ENCODE peak calls at places on chromosomes 5 and 9, in eight cellular contexts. G is cortex of kidney; F is Calu3; P is left ventricle myocardium superior; Q is SHP77; U is activated T-helper 2 cell treated with anti-CD3 and anti-CD28 coated beads, Interferon-gamma antibody, Interleukin-2, Interleukin-4, amounts not matched to agents 10 μg/mL and 5 μg/mL and 100 μg/mL, durations not matched to agents 14 hours and 24 hours and 36 hours; L is activated naive CD4-positive, alpha-beta T cell treated with anti-CD3 and anti-CD28 coated beads, Interleukin-2, amount 10 ng/mL, durations not matched to agents 7 days and 5 days; Z is mucosa of gallbladder. B is an unnamed sample.

GRCh38 chr5:106386287-106386686 is 1284.5 kb downstream of the EFNA5 start:
- DNase-seq in U (no peak), L (no peak), P (no peak), G (no peak), Z (no peak), F (no peak), Q (no peak), B (no peak)

GRCh38 chr5:107470007-107470582 is 200.6 kb downstream of the EFNA5 start:
- DNase-seq in L (no peak), G (no peak), F (no peak), Z (no peak), Q (no peak), U (no peak), P (no peak), B (no peak)

GRCh38 chr9:68515304-68516017 is 25.2 kb downstream of the TMEM252 start:
- DNase-seq in G (no peak), F (no peak), U (no peak), Z (no peak), P (no peak), Q (no peak), L (no peak), B (no peak)

GRCh38 chr9:38205279-38205678 is 136.3 kb upstream of the SHB start:
- DNase-seq in L (no peak), P (no peak), U (no peak), Z (no peak), F (no peak), G (no peak), Q (no peak), B (no peak)

GRCh38 chr9:76912631-76913275 is 6.8 kb upstream of the PRUNE2 start:
- DNase-seq in P (no peak), Z (no peak), G (no peak), Q (peak; percentile 21), U (no peak), L (no peak), F (no peak), B (no peak)

GRCh38 chr9:87950765-87951488 is 23.4 kb downstream of the CDK20 start:
- DNase-seq in F (peak; percentile 12), L (no peak), Q (peak; percentile 19), Z (no peak), G (no peak), U (no peak), P (no peak), B (no peak)

GRCh38 chr5:39178171-39178570 is 41.2 kb downstream of the FYB1 start:
- DNase-seq in G (no peak), Z (no peak), P (no peak), F (no peak), L (no peak), U (no peak), Q (no peak), B (no peak)

GRCh38 chr9:136085815-136086212 is 9.3 kb downstream of the NACC2 start:
- DNase-seq in Q (no peak), Z (peak; percentile 70), G (no peak), P (peak; percentile 87), F (no peak), U (no peak), L (no peak), B (peak; percentile 48)

GRCh38 chr5:91283899-91284298 is 99.2 kb downstream of the ARRDC3 start:
- DNase-seq in G (no peak), Q (no peak), L (no peak), Z (no peak), F (peak; percentile 14), U (no peak), P (no peak), B (no peak)

GRCh38 chr5:136016945-136017530 is 11.8 kb upstream of the TGFBI start:
- DNase-seq in Z (no peak), P (peak; percentile 50), L (no peak), U (no peak), Q (no peak), G (no peak), F (peak; percentile 87), B (no peak)

GRCh38 chr5:14105717-14106435 is 37.3 kb upstream of the TRIO start:
- DNase-seq in Q (peak; percentile 46), Z (no peak), L (no peak), F (peak; percentile 70), G (no peak), U (no peak), P (no peak), B (no peak)

GRCh38 chr9:117809751-117810150 is 105.5 kb downstream of the TLR4 start:
- DNase-seq in P (no peak), F (no peak), Q (no peak), Z (no peak), U (no peak), L (no peak), G (no peak), B (no peak)

GRCh38 chr9:77917800-77918199 is 113.8 kb downstream of the GNAQ start:
- DNase-seq in U (no peak), G (no peak), L (no peak), Z (no peak), P (no peak), F (no peak), Q (no peak), B (no peak)

GRCh38 chr5:142853682-142854081 is 83.5 kb downstream of the ARHGAP26 start:
- DNase-seq in Z (no peak), L (no peak), U (no peak), Q (no peak), G (no peak), F (no peak), P (no peak), B (no peak)

GRCh38 chr9:18756712-18757125 is 276.3 kb downstream of the SAXO1 start:
- DNase-seq in P (no peak), F (no peak), Z (no peak), L (no peak), Q (no peak), U (no peak), G (no peak), B (no peak)

GRCh38 chr5:74446673-74447337 is 193.7 kb downstream of the ENC1 start:
- DNase-seq in G (no peak), Q (no peak), P (peak; percentile 38), F (no peak), U (no peak), L (no peak), Z (no peak), B (no peak)

GRCh38 chr5:36070687-36071571 is 4.2 kb upstream of the UGT3A2 start:
- DNase-seq in Q (no peak), F (no peak), Z (no peak), U (no peak), P (no peak), L (no peak), G (no peak), B (no peak)

GRCh38 chr5:139964266-139964993 is 78.7 kb downstream of the NRG2 start:
- DNase-seq in Z (peak; percentile 8), U (no peak), G (no peak), L (no peak), F (no peak), Q (no peak), P (no peak), B (no peak)

GRCh38 chr9:304519-305185 is 90.0 kb downstream of the DOCK8 start:
- DNase-seq in Q (no peak), Z (no peak), L (no peak), P (no peak), F (no peak), U (no peak), G (no peak), B (no peak)

GRCh38 chr5:53360811-53361210 is 119.6 kb upstream of the FST start:
- DNase-seq in F (peak; percentile 34), Q (no peak), L (no peak), P (no peak), U (no peak), G (no peak), Z (no peak), B (no peak)

GRCh38 chr9:124297553-124297905 is 39.8 kb downstream of the NEK6 start:
- DNase-seq in F (peak; percentile 82), P (peak; percentile 91), Z (peak; percentile 89), Q (no peak), L (no peak), U (no peak), G (no peak), B (no peak)

GRCh38 chr5:40480392-40480791 is 199.3 kb upstream of the PTGER4 start:
- DNase-seq in L (no peak), G (no peak), Z (no peak), Q (no peak), P (no peak), F (no peak), U (peak; percentile 46), B (no peak)

GRCh38 chr9:98045234-98046160 is 11.0 kb upstream of the NANS start:
- DNase-seq in P (no peak), L (peak; percentile 52), F (no peak), Z (no peak), U (peak; percentile 39), Q (peak; percentile 91), G (no peak), B (no peak)

GRCh38 chr5:102433473-102433872 is 65.3 kb downstream of the SLCO6A1 start:
- DNase-seq in P (no peak), F (no peak), Q (no peak), U (no peak), G (no peak), Z (no peak), L (no peak), B (no peak)

GRCh38 chr5:74232281-74232680 is 408.2 kb downstream of the ENC1 start:
- DNase-seq in U (no peak), G (no peak), Z (no peak), L (no peak), Q (no peak), F (peak; percentile 70), P (no peak), B (no peak)

GRCh38 chr5:168434746-168435321 is 51.4 kb upstream of the RARS1 start:
- DNase-seq in Q (no peak), Z (no peak), U (no peak), L (no peak), G (no peak), P (no peak), F (no peak), B (no peak)

GRCh38 chr5:167861134-167861930 is 430.1 kb upstream of the WWC1 start:
- DNase-seq in F (peak; percentile 28), G (no peak), Z (peak; percentile 17), P (peak; percentile 54), Q (no peak), L (peak; percentile 23), U (no peak), B (peak; percentile 9)

GRCh38 chr9:81844131-81844567 is 84.1 kb upstream of the SPATA31D4 start:
- DNase-seq in G (no peak), Z (no peak), U (no peak), Q (no peak), L (no peak), P (no peak), F (no peak), B (no peak)

B was measured in left colon.